ENCODE peak calls at places on chromosomes 16 and 17, in six cellular contexts. One of them, this sample, is unnamed.

GRCh38 chr17:37083461-37083860 is 134.7 kb downstream of the AATF start:
- DNase-seq in uterus: no peak
- DNase-seq in T-helper 9 cell: no peak
- DNase-seq in activated CD4-positive, alpha-beta T cell treated with anti-CD3 and anti-CD28 coated beads for 1 hour: no peak
- DNase-seq in CD8-positive, alpha-beta T cell: no peak
- DNase-seq in sciatic nerve: no peak
- DNase-seq in this sample: no peak

GRCh38 chr17:34237458-34237857 is 17.6 kb upstream of the CCL2 start:
- DNase-seq in uterus: no peak
- DNase-seq in T-helper 9 cell: no peak
- DNase-seq in activated CD4-positive, alpha-beta T cell treated with anti-CD3 and anti-CD28 coated beads for 1 hour: no peak
- DNase-seq in sciatic nerve: no peak
- DNase-seq in CD8-positive, alpha-beta T cell: no peak
- DNase-seq in this sample: no peak

GRCh38 chr17:48429638-48430586 is at the start of gene SKAP1:
- DNase-seq in uterus: no peak
- DNase-seq in T-helper 9 cell: peak; percentile 60
- DNase-seq in CD8-positive, alpha-beta T cell: peak; percentile 66
- DNase-seq in activated CD4-positive, alpha-beta T cell treated with anti-CD3 and anti-CD28 coated beads for 1 hour: peak; percentile 52
- DNase-seq in sciatic nerve: no peak
- DNase-seq in this sample: peak; percentile 61

GRCh38 chr17:39239640-39240314 is 14.0 kb upstream of the STAC2 start:
- DNase-seq in uterus: no peak
- DNase-seq in sciatic nerve: peak; percentile 37
- DNase-seq in T-helper 9 cell: peak; percentile 63
- DNase-seq in CD8-positive, alpha-beta T cell: peak; percentile 67
- DNase-seq in activated CD4-positive, alpha-beta T cell treated with anti-CD3 and anti-CD28 coated beads for 1 hour: peak; percentile 49
- DNase-seq in this sample: peak; percentile 58

GRCh38 chr16:69448470-69449193 is 24.2 kb downstream of the CYB5B start:
- DNase-seq in CD8-positive, alpha-beta T cell: no peak
- DNase-seq in T-helper 9 cell: no peak
- DNase-seq in activated CD4-positive, alpha-beta T cell treated with anti-CD3 and anti-CD28 coated beads for 1 hour: no peak
- DNase-seq in sciatic nerve: no peak
- DNase-seq in uterus: no peak
- DNase-seq in this sample: no peak

GRCh38 chr16:84996365-84996764 is 15.0 kb downstream of the ZDHHC7 start:
- DNase-seq in uterus: no peak
- DNase-seq in CD8-positive, alpha-beta T cell: no peak
- DNase-seq in sciatic nerve: no peak
- DNase-seq in activated CD4-positive, alpha-beta T cell treated with anti-CD3 and anti-CD28 coated beads for 1 hour: no peak
- DNase-seq in T-helper 9 cell: no peak
- DNase-seq in this sample: no peak

GRCh38 chr17:43601280-43602050 is 55.3 kb upstream of the ETV4 start:
- DNase-seq in sciatic nerve: no peak
- DNase-seq in activated CD4-positive, alpha-beta T cell treated with anti-CD3 and anti-CD28 coated beads for 1 hour: no peak
- DNase-seq in uterus: peak; percentile 83
- DNase-seq in T-helper 9 cell: no peak
- DNase-seq in CD8-positive, alpha-beta T cell: no peak
- DNase-seq in this sample: no peak

GRCh38 chr17:65527857-65528591 is 33.4 kb downstream of the AXIN2 start:
- DNase-seq in activated CD4-positive, alpha-beta T cell treated with anti-CD3 and anti-CD28 coated beads for 1 hour: no peak
- DNase-seq in T-helper 9 cell: no peak
- DNase-seq in uterus: no peak
- DNase-seq in sciatic nerve: no peak
- DNase-seq in CD8-positive, alpha-beta T cell: no peak
- DNase-seq in this sample: no peak

GRCh38 chr16:67294927-67295326 is 15.6 kb downstream of the PLEKHG4 start:
- DNase-seq in uterus: no peak
- DNase-seq in sciatic nerve: no peak
- DNase-seq in CD8-positive, alpha-beta T cell: no peak
- DNase-seq in T-helper 9 cell: no peak
- DNase-seq in activated CD4-positive, alpha-beta T cell treated with anti-CD3 and anti-CD28 coated beads for 1 hour: no peak
- DNase-seq in this sample: no peak

GRCh38 chr17:78899361-78900260 is 3.4 kb downstream of the CEP295NL start:
- DNase-seq in sciatic nerve: no peak
- DNase-seq in CD8-positive, alpha-beta T cell: no peak
- DNase-seq in T-helper 9 cell: no peak
- DNase-seq in activated CD4-positive, alpha-beta T cell treated with anti-CD3 and anti-CD28 coated beads for 1 hour: no peak
- DNase-seq in uterus: no peak
- DNase-seq in this sample: no peak

GRCh38 chr17:47810200-47810821 is 11.3 kb downstream of the OSBPL7 start:
- DNase-seq in CD8-positive, alpha-beta T cell: peak; percentile 24
- DNase-seq in T-helper 9 cell: no peak
- DNase-seq in uterus: no peak
- DNase-seq in activated CD4-positive, alpha-beta T cell treated with anti-CD3 and anti-CD28 coated beads for 1 hour: no peak
- DNase-seq in sciatic nerve: peak; percentile 58
- DNase-seq in this sample: no peak

GRCh38 chr17:50803676-50804075 is 31.7 kb upstream of the WFIKKN2 start:
- DNase-seq in activated CD4-positive, alpha-beta T cell treated with anti-CD3 and anti-CD28 coated beads for 1 hour: no peak
- DNase-seq in T-helper 9 cell: no peak
- DNase-seq in sciatic nerve: no peak
- DNase-seq in CD8-positive, alpha-beta T cell: no peak
- DNase-seq in uterus: no peak
- DNase-seq in this sample: no peak

GRCh38 chr16:401468-402348 is at the start of gene DECR2:
- DNase-seq in activated CD4-positive, alpha-beta T cell treated with anti-CD3 and anti-CD28 coated beads for 1 hour: peak; percentile 96
- DNase-seq in CD8-positive, alpha-beta T cell: peak; percentile 98
- DNase-seq in T-helper 9 cell: peak; percentile 100
- DNase-seq in uterus: peak; percentile 96
- DNase-seq in sciatic nerve: peak; percentile 99
- DNase-seq in this sample: peak; percentile 95

GRCh38 chr16:27890006-27890405 is 173.5 kb downstream of the GSG1L start:
- DNase-seq in sciatic nerve: no peak
- DNase-seq in activated CD4-positive, alpha-beta T cell treated with anti-CD3 and anti-CD28 coated beads for 1 hour: no peak
- DNase-seq in uterus: no peak
- DNase-seq in T-helper 9 cell: no peak
- DNase-seq in CD8-positive, alpha-beta T cell: no peak
- DNase-seq in this sample: no peak

This sample was measured in activated B cell treated with CpG ODN at 0.5 μM for 24 hours.